ENCODE peak calls at places on chromosomes 3 and 15, in seven cellular contexts. One of them, this sample, is unnamed.
A peak's percentile ranks its signal among the peaks of the same experiment; 100 is the strongest.

GRCh38 chr15:77904901-77905300 is 172.6 kb downstream of the TBC1D2B start:
- DNase-seq in NCI-H524 treated with DMSO at 0.1 percent for 48 hours: no peak
- DNase-seq in effector memory CD8-positive, alpha-beta T cell: no peak
- DNase-seq in bronchial epithelial cell: no peak
- DNase-seq in RPMI8226: no peak
- DNase-seq in stimulated activated CD8-positive, alpha-beta memory T cell treated with anti-CD3 and anti-CD28 coated beads, Interleukin-4, amount 100 ng/mL, for 1 hour: no peak
- DNase-seq in T-helper 2 cell: no peak
- DNase-seq in this sample: no peak

GRCh38 chr3:177977381-177978158 is 558.7 kb upstream of the KCNMB2 start:
- DNase-seq in NCI-H524 treated with DMSO at 0.1 percent for 48 hours: no peak
- DNase-seq in effector memory CD8-positive, alpha-beta T cell: no peak
- DNase-seq in bronchial epithelial cell: peak; percentile 91
- DNase-seq in RPMI8226: no peak
- DNase-seq in stimulated activated CD8-positive, alpha-beta memory T cell treated with anti-CD3 and anti-CD28 coated beads, Interleukin-4, amount 100 ng/mL, for 1 hour: no peak
- DNase-seq in T-helper 2 cell: peak; percentile 16
- DNase-seq in this sample: no peak

GRCh38 chr3:83843716-83844115 is 1115.1 kb upstream of the CADM2 start:
- DNase-seq in NCI-H524 treated with DMSO at 0.1 percent for 48 hours: no peak
- DNase-seq in effector memory CD8-positive, alpha-beta T cell: no peak
- DNase-seq in bronchial epithelial cell: no peak
- DNase-seq in RPMI8226: no peak
- DNase-seq in stimulated activated CD8-positive, alpha-beta memory T cell treated with anti-CD3 and anti-CD28 coated beads, Interleukin-4, amount 100 ng/mL, for 1 hour: no peak
- DNase-seq in T-helper 2 cell: no peak
- DNase-seq in this sample: no peak

GRCh38 chr3:141940204-141940776 is 63.8 kb downstream of the ATP1B3 start:
- DNase-seq in NCI-H524 treated with DMSO at 0.1 percent for 48 hours: peak; percentile 79
- DNase-seq in effector memory CD8-positive, alpha-beta T cell: no peak
- DNase-seq in bronchial epithelial cell: peak; percentile 99
- DNase-seq in RPMI8226: peak; percentile 88
- DNase-seq in stimulated activated CD8-positive, alpha-beta memory T cell treated with anti-CD3 and anti-CD28 coated beads, Interleukin-4, amount 100 ng/mL, for 1 hour: no peak
- DNase-seq in T-helper 2 cell: peak; percentile 20
- DNase-seq in this sample: peak; percentile 91

GRCh38 chr15:81888748-81889479 is 156.9 kb downstream of the MEX3B start:
- DNase-seq in NCI-H524 treated with DMSO at 0.1 percent for 48 hours: no peak
- DNase-seq in effector memory CD8-positive, alpha-beta T cell: no peak
- DNase-seq in bronchial epithelial cell: no peak
- DNase-seq in RPMI8226: no peak
- DNase-seq in stimulated activated CD8-positive, alpha-beta memory T cell treated with anti-CD3 and anti-CD28 coated beads, Interleukin-4, amount 100 ng/mL, for 1 hour: no peak
- DNase-seq in T-helper 2 cell: no peak
- DNase-seq in this sample: no peak

GRCh38 chr3:56879453-56880224 is 77.9 kb upstream of the ARHGEF3 start:
- DNase-seq in NCI-H524 treated with DMSO at 0.1 percent for 48 hours: no peak
- DNase-seq in effector memory CD8-positive, alpha-beta T cell: no peak
- DNase-seq in bronchial epithelial cell: peak; percentile 50
- DNase-seq in RPMI8226: no peak
- DNase-seq in stimulated activated CD8-positive, alpha-beta memory T cell treated with anti-CD3 and anti-CD28 coated beads, Interleukin-4, amount 100 ng/mL, for 1 hour: no peak
- DNase-seq in T-helper 2 cell: peak; percentile 30
- DNase-seq in this sample: no peak

GRCh38 chr3:13167064-13167743 is 94.0 kb upstream of the IQSEC1 start:
- DNase-seq in NCI-H524 treated with DMSO at 0.1 percent for 48 hours: no peak
- DNase-seq in effector memory CD8-positive, alpha-beta T cell: no peak
- DNase-seq in bronchial epithelial cell: no peak
- DNase-seq in RPMI8226: no peak
- DNase-seq in stimulated activated CD8-positive, alpha-beta memory T cell treated with anti-CD3 and anti-CD28 coated beads, Interleukin-4, amount 100 ng/mL, for 1 hour: no peak
- DNase-seq in T-helper 2 cell: no peak
- DNase-seq in this sample: no peak

GRCh38 chr15:100765458-100766224 is 114.0 kb upstream of the ALDH1A3 start:
- DNase-seq in NCI-H524 treated with DMSO at 0.1 percent for 48 hours: no peak
- DNase-seq in effector memory CD8-positive, alpha-beta T cell: no peak
- DNase-seq in bronchial epithelial cell: no peak
- DNase-seq in RPMI8226: no peak
- DNase-seq in stimulated activated CD8-positive, alpha-beta memory T cell treated with anti-CD3 and anti-CD28 coated beads, Interleukin-4, amount 100 ng/mL, for 1 hour: no peak
- DNase-seq in T-helper 2 cell: no peak
- DNase-seq in this sample: no peak

GRCh38 chr3:23602895-23603443 is 202.8 kb upstream of the UBE2E1 start:
- DNase-seq in NCI-H524 treated with DMSO at 0.1 percent for 48 hours: no peak
- DNase-seq in effector memory CD8-positive, alpha-beta T cell: no peak
- DNase-seq in bronchial epithelial cell: no peak
- DNase-seq in RPMI8226: no peak
- DNase-seq in stimulated activated CD8-positive, alpha-beta memory T cell treated with anti-CD3 and anti-CD28 coated beads, Interleukin-4, amount 100 ng/mL, for 1 hour: no peak
- DNase-seq in T-helper 2 cell: no peak
- DNase-seq in this sample: no peak

GRCh38 chr3:193744822-193745684 is 152.0 kb downstream of the OPA1 start:
- DNase-seq in NCI-H524 treated with DMSO at 0.1 percent for 48 hours: no peak
- DNase-seq in effector memory CD8-positive, alpha-beta T cell: no peak
- DNase-seq in bronchial epithelial cell: no peak
- DNase-seq in RPMI8226: no peak
- DNase-seq in stimulated activated CD8-positive, alpha-beta memory T cell treated with anti-CD3 and anti-CD28 coated beads, Interleukin-4, amount 100 ng/mL, for 1 hour: no peak
- DNase-seq in T-helper 2 cell: no peak
- DNase-seq in this sample: no peak

GRCh38 chr15:41944313-41944940 is 27.9 kb downstream of the EHD4 start:
- DNase-seq in NCI-H524 treated with DMSO at 0.1 percent for 48 hours: no peak
- DNase-seq in effector memory CD8-positive, alpha-beta T cell: no peak
- DNase-seq in bronchial epithelial cell: peak; percentile 71
- DNase-seq in RPMI8226: no peak
- DNase-seq in stimulated activated CD8-positive, alpha-beta memory T cell treated with anti-CD3 and anti-CD28 coated beads, Interleukin-4, amount 100 ng/mL, for 1 hour: no peak
- DNase-seq in T-helper 2 cell: no peak
- DNase-seq in this sample: no peak

GRCh38 chr3:27059489-27059888 is 309.7 kb downstream of the NEK10 start:
- DNase-seq in NCI-H524 treated with DMSO at 0.1 percent for 48 hours: no peak
- DNase-seq in effector memory CD8-positive, alpha-beta T cell: no peak
- DNase-seq in bronchial epithelial cell: no peak
- DNase-seq in RPMI8226: no peak
- DNase-seq in stimulated activated CD8-positive, alpha-beta memory T cell treated with anti-CD3 and anti-CD28 coated beads, Interleukin-4, amount 100 ng/mL, for 1 hour: no peak
- DNase-seq in T-helper 2 cell: no peak
- DNase-seq in this sample: no peak

GRCh38 chr3:197002701-197003454 is 26.7 kb downstream of the MELTF start:
- DNase-seq in NCI-H524 treated with DMSO at 0.1 percent for 48 hours: no peak
- DNase-seq in effector memory CD8-positive, alpha-beta T cell: peak; percentile 76
- DNase-seq in bronchial epithelial cell: peak; percentile 66
- DNase-seq in RPMI8226: peak; percentile 92
- DNase-seq in stimulated activated CD8-positive, alpha-beta memory T cell treated with anti-CD3 and anti-CD28 coated beads, Interleukin-4, amount 100 ng/mL, for 1 hour: peak; percentile 38
- DNase-seq in T-helper 2 cell: peak; percentile 75
- DNase-seq in this sample: peak; percentile 84

GRCh38 chr3:45773714-45774449 is 22.5 kb downstream of the SLC6A20 start:
- DNase-seq in NCI-H524 treated with DMSO at 0.1 percent for 48 hours: no peak
- DNase-seq in effector memory CD8-positive, alpha-beta T cell: no peak
- DNase-seq in bronchial epithelial cell: no peak
- DNase-seq in RPMI8226: no peak
- DNase-seq in stimulated activated CD8-positive, alpha-beta memory T cell treated with anti-CD3 and anti-CD28 coated beads, Interleukin-4, amount 100 ng/mL, for 1 hour: no peak
- DNase-seq in T-helper 2 cell: no peak
- DNase-seq in this sample: no peak

GRCh38 chr3:13077431-13078157 is 4.4 kb upstream of the IQSEC1 start:
- DNase-seq in NCI-H524 treated with DMSO at 0.1 percent for 48 hours: no peak
- DNase-seq in effector memory CD8-positive, alpha-beta T cell: no peak
- DNase-seq in bronchial epithelial cell: no peak
- DNase-seq in RPMI8226: peak; percentile 79
- DNase-seq in stimulated activated CD8-positive, alpha-beta memory T cell treated with anti-CD3 and anti-CD28 coated beads, Interleukin-4, amount 100 ng/mL, for 1 hour: no peak
- DNase-seq in T-helper 2 cell: no peak
- DNase-seq in this sample: peak; percentile 21

GRCh38 chr3:105284876-105285275 is 81.8 kb upstream of the ALCAM start:
- DNase-seq in NCI-H524 treated with DMSO at 0.1 percent for 48 hours: no peak
- DNase-seq in effector memory CD8-positive, alpha-beta T cell: no peak
- DNase-seq in bronchial epithelial cell: peak; percentile 88
- DNase-seq in RPMI8226: no peak
- DNase-seq in stimulated activated CD8-positive, alpha-beta memory T cell treated with anti-CD3 and anti-CD28 coated beads, Interleukin-4, amount 100 ng/mL, for 1 hour: no peak
- DNase-seq in T-helper 2 cell: no peak
- DNase-seq in this sample: no peak

GRCh38 chr3:66121288-66121687 is 82.6 kb upstream of the MAGI1 start:
- DNase-seq in NCI-H524 treated with DMSO at 0.1 percent for 48 hours: no peak
- DNase-seq in effector memory CD8-positive, alpha-beta T cell: no peak
- DNase-seq in bronchial epithelial cell: peak; percentile 38
- DNase-seq in RPMI8226: no peak
- DNase-seq in stimulated activated CD8-positive, alpha-beta memory T cell treated with anti-CD3 and anti-CD28 coated beads, Interleukin-4, amount 100 ng/mL, for 1 hour: no peak
- DNase-seq in T-helper 2 cell: no peak
- DNase-seq in this sample: no peak

GRCh38 chr3:161423911-161424522 is 52.7 kb upstream of the SPTSSB start:
- DNase-seq in NCI-H524 treated with DMSO at 0.1 percent for 48 hours: no peak
- DNase-seq in effector memory CD8-positive, alpha-beta T cell: no peak
- DNase-seq in bronchial epithelial cell: peak; percentile 48
- DNase-seq in RPMI8226: peak; percentile 60
- DNase-seq in stimulated activated CD8-positive, alpha-beta memory T cell treated with anti-CD3 and anti-CD28 coated beads, Interleukin-4, amount 100 ng/mL, for 1 hour: no peak
- DNase-seq in T-helper 2 cell: peak; percentile 18
- DNase-seq in this sample: no peak

GRCh38 chr3:150346956-150347863 is 60.9 kb upstream of the TSC22D2 start:
- DNase-seq in NCI-H524 treated with DMSO at 0.1 percent for 48 hours: no peak
- DNase-seq in effector memory CD8-positive, alpha-beta T cell: no peak
- DNase-seq in bronchial epithelial cell: peak; percentile 42
- DNase-seq in RPMI8226: no peak
- DNase-seq in stimulated activated CD8-positive, alpha-beta memory T cell treated with anti-CD3 and anti-CD28 coated beads, Interleukin-4, amount 100 ng/mL, for 1 hour: no peak
- DNase-seq in T-helper 2 cell: no peak
- DNase-seq in this sample: no peak

GRCh38 chr15:78070049-78070698 is 7.3 kb downstream of the TBC1D2B start:
- DNase-seq in NCI-H524 treated with DMSO at 0.1 percent for 48 hours: no peak
- DNase-seq in effector memory CD8-positive, alpha-beta T cell: no peak
- DNase-seq in bronchial epithelial cell: no peak
- DNase-seq in RPMI8226: no peak
- DNase-seq in stimulated activated CD8-positive, alpha-beta memory T cell treated with anti-CD3 and anti-CD28 coated beads, Interleukin-4, amount 100 ng/mL, for 1 hour: no peak
- DNase-seq in T-helper 2 cell: peak; percentile 75
- DNase-seq in this sample: no peak

GRCh38 chr3:127461286-127461685 is 129.2 kb downstream of the TPRA1 start:
- DNase-seq in NCI-H524 treated with DMSO at 0.1 percent for 48 hours: no peak
- DNase-seq in effector memory CD8-positive, alpha-beta T cell: no peak
- DNase-seq in bronchial epithelial cell: no peak
- DNase-seq in RPMI8226: no peak
- DNase-seq in stimulated activated CD8-positive, alpha-beta memory T cell treated with anti-CD3 and anti-CD28 coated beads, Interleukin-4, amount 100 ng/mL, for 1 hour: no peak
- DNase-seq in T-helper 2 cell: no peak
- DNase-seq in this sample: no peak